ENCODE peak calls at places on chromosome 7, in seven cellular contexts. One of them, this sample, is unnamed.

GRCh38 chr7:28957822-28958234 is 302 bp downstream of the TRIL start:
- DNase-seq in endodermal cell: peak
- DNase-seq in colonic mucosa: peak
- DNase-seq in mesothelial cell of epicardium: no peak
- DNase-seq in endothelial cell: peak
- DNase-seq in A673: peak
- DNase-seq in IMR-90: no peak
- DNase-seq in this sample: no peak

GRCh38 chr7:697259-697615 is 29.3 kb upstream of the DNAAF5 start:
- DNase-seq in colonic mucosa: no peak
- DNase-seq in A673: no peak
- DNase-seq in mesothelial cell of epicardium: no peak
- DNase-seq in endothelial cell: no peak
- DNase-seq in IMR-90: no peak
- DNase-seq in endodermal cell: peak
- DNase-seq in this sample: no peak

GRCh38 chr7:117092801-117093200 is 139.5 kb downstream of the ST7 start:
- DNase-seq in A673: no peak
- DNase-seq in colonic mucosa: no peak
- DNase-seq in endothelial cell: no peak
- DNase-seq in IMR-90: peak
- DNase-seq in endodermal cell: no peak
- DNase-seq in mesothelial cell of epicardium: no peak
- DNase-seq in this sample: no peak

GRCh38 chr7:120052884-120053382 is 220.0 kb upstream of the KCND2 start:
- DNase-seq in A673: no peak
- DNase-seq in IMR-90: peak
- DNase-seq in endodermal cell: no peak
- DNase-seq in mesothelial cell of epicardium: no peak
- DNase-seq in colonic mucosa: no peak
- DNase-seq in endothelial cell: no peak
- DNase-seq in this sample: peak

GRCh38 chr7:73667344-73668102 is at the start of gene VPS37D:
- DNase-seq in mesothelial cell of epicardium: peak
- DNase-seq in A673: peak
- DNase-seq in colonic mucosa: peak
- DNase-seq in endodermal cell: peak
- DNase-seq in IMR-90: peak
- DNase-seq in endothelial cell: peak
- DNase-seq in this sample: peak

GRCh38 chr7:157278791-157279678 is 57.8 kb upstream of the DNAJB6 start:
- DNase-seq in A673: no peak
- DNase-seq in colonic mucosa: peak
- DNase-seq in endothelial cell: no peak
- DNase-seq in IMR-90: no peak
- DNase-seq in mesothelial cell of epicardium: no peak
- DNase-seq in endodermal cell: peak
- DNase-seq in this sample: no peak

GRCh38 chr7:41869596-41869995 is 166.7 kb upstream of the INHBA start:
- DNase-seq in endodermal cell: no peak
- DNase-seq in IMR-90: peak
- DNase-seq in colonic mucosa: no peak
- DNase-seq in mesothelial cell of epicardium: no peak
- DNase-seq in A673: no peak
- DNase-seq in endothelial cell: no peak
- DNase-seq in this sample: peak

GRCh38 chr7:129401968-129402860 is 32.0 kb upstream of the STRIP2 start:
- DNase-seq in endothelial cell: no peak
- DNase-seq in mesothelial cell of epicardium: no peak
- DNase-seq in colonic mucosa: no peak
- DNase-seq in IMR-90: no peak
- DNase-seq in A673: peak
- DNase-seq in endodermal cell: peak
- DNase-seq in this sample: peak

GRCh38 chr7:84108119-84108518 is 86.5 kb downstream of the SEMA3A start:
- DNase-seq in mesothelial cell of epicardium: no peak
- DNase-seq in colonic mucosa: no peak
- DNase-seq in endodermal cell: no peak
- DNase-seq in A673: no peak
- DNase-seq in endothelial cell: no peak
- DNase-seq in IMR-90: no peak
- DNase-seq in this sample: no peak

GRCh38 chr7:956031-956430 is 1.6 kb upstream of the ADAP1 start:
- DNase-seq in IMR-90: no peak
- DNase-seq in colonic mucosa: no peak
- DNase-seq in mesothelial cell of epicardium: no peak
- DNase-seq in A673: no peak
- DNase-seq in endothelial cell: no peak
- DNase-seq in endodermal cell: no peak
- DNase-seq in this sample: no peak

GRCh38 chr7:120794100-120794729 is 63.7 kb downstream of the TSPAN12 start:
- DNase-seq in endodermal cell: no peak
- DNase-seq in IMR-90: no peak
- DNase-seq in mesothelial cell of epicardium: no peak
- DNase-seq in colonic mucosa: no peak
- DNase-seq in endothelial cell: no peak
- DNase-seq in A673: no peak
- DNase-seq in this sample: peak

GRCh38 chr7:156437021-156437614 is 203.5 kb upstream of the RNF32 start:
- DNase-seq in endothelial cell: no peak
- DNase-seq in mesothelial cell of epicardium: no peak
- DNase-seq in endodermal cell: no peak
- DNase-seq in IMR-90: no peak
- DNase-seq in A673: no peak
- DNase-seq in colonic mucosa: no peak
- DNase-seq in this sample: no peak

GRCh38 chr7:151885202-151885580 is 8.3 kb upstream of the PRKAG2 start:
- DNase-seq in colonic mucosa: no peak
- DNase-seq in mesothelial cell of epicardium: no peak
- DNase-seq in A673: no peak
- DNase-seq in IMR-90: no peak
- DNase-seq in endothelial cell: no peak
- DNase-seq in endodermal cell: no peak
- DNase-seq in this sample: no peak

GRCh38 chr7:124106575-124106974 is 73.7 kb upstream of the TMEM229A start:
- DNase-seq in mesothelial cell of epicardium: no peak
- DNase-seq in colonic mucosa: no peak
- DNase-seq in endothelial cell: no peak
- DNase-seq in A673: no peak
- DNase-seq in endodermal cell: no peak
- DNase-seq in IMR-90: no peak
- DNase-seq in this sample: no peak

GRCh38 chr7:124100190-124100589 is 67.3 kb upstream of the TMEM229A start:
- DNase-seq in A673: no peak
- DNase-seq in endothelial cell: no peak
- DNase-seq in endodermal cell: no peak
- DNase-seq in colonic mucosa: no peak
- DNase-seq in IMR-90: no peak
- DNase-seq in mesothelial cell of epicardium: no peak
- DNase-seq in this sample: no peak

DNA sequence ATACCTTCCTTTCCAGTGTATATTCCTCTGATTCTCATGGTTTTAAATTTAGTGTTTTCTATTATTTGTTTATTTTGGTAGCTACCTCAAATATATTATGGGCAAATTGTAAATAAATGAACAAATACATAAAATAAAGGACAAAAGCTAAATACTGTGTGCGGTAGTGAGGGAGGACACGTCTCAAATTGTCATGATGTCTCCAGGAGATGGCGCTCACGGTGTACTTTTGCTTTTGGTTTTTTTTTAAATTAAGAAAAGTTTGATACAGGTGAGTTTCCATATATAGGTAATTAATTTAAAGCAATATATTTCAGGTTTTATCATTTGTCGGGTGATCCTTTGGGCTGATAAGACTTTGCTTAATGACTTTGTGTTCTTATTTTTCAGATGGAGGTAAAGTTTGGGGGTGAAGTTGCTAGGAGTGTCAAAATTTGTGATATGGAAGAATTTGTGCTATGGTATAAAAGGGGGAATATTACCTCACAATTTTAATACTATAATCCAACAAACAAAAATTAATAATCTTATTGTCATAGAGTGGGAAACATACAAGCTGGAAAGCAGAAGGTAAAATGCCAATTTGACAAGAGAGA is 68.4 kb upstream of the TMEM229A start:
- DNase-seq in endodermal cell: peak
- DNase-seq in endothelial cell: peak
- DNase-seq in IMR-90: peak
- DNase-seq in mesothelial cell of epicardium: no peak
- DNase-seq in A673: no peak
- DNase-seq in colonic mucosa: peak
- DNase-seq in this sample: peak
- TF ChIP-seq CTCF in endodermal cell: peak
- TF ChIP-seq CTCF in endothelial cell: peak
- TF ChIP-seq CTCF in IMR-90: peak
- TF ChIP-seq CTCF in mesothelial cell of epicardium: peak
- TF ChIP-seq CTCF in A673: peak
- TF ChIP-seq CTCF in colonic mucosa: peak
- TF ChIP-seq CTCF in this sample: peak

DNA sequence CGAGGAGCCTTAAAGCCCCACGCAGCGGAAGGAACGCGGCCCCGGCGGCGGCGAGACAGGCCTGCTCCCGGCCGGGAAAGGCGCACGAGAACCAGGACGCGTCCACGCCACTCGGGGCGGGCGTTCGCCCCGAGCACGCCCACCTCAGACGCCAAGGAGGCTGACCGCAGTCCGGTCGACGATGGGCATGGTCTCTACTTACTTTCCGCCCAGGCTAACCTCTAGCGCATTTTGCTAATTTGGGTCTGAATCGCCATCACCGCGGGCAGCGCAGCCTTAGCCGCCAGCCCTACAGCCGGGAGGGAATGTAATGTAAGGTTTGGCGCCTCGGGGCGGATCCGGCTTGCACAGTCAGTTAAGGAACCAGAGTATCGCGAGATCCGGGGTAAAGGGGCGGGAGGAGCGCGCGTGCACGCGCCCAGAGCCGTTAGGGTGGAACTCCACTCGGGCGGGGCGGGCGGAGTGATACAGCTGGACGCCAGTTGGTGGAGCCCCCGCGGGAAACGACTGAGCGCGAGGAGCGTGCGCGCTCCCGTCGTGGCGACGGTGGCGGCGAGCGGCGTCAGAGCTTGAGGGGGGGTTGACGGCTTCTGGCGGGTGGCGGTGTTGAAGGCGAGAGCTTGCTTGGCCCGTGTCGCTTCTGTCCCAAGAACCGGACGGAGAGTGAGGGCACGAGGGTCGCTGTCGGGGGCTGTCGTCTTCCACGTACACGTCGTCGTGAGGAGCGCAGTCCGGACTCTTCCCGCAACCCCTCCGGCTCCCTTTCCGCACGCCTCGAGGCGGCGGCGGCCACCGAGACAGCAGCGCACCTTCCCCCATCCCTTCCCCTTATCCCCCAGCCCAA is at the start of gene LUC7L2:
- DNase-seq in IMR-90: peak
- DNase-seq in A673: peak
- DNase-seq in mesothelial cell of epicardium: peak
- DNase-seq in endothelial cell: peak
- DNase-seq in colonic mucosa: peak
- DNase-seq in endodermal cell: peak
- DNase-seq in this sample: peak
- TF ChIP-seq CTCF in IMR-90: peak
- TF ChIP-seq CTCF in A673: no peak
- TF ChIP-seq CTCF in mesothelial cell of epicardium: no peak
- TF ChIP-seq CTCF in endothelial cell: no peak
- TF ChIP-seq CTCF in colonic mucosa: no peak
- TF ChIP-seq CTCF in endodermal cell: no peak
- TF ChIP-seq CTCF in this sample: no peak

GRCh38 chr7:112646787-112647186 is 143.4 kb downstream of the TMEM168 start:
- DNase-seq in IMR-90: no peak
- DNase-seq in A673: no peak
- DNase-seq in endothelial cell: no peak
- DNase-seq in mesothelial cell of epicardium: no peak
- DNase-seq in colonic mucosa: no peak
- DNase-seq in endodermal cell: peak
- DNase-seq in this sample: no peak
- TF ChIP-seq CTCF in IMR-90: no peak
- TF ChIP-seq CTCF in A673: no peak
- TF ChIP-seq CTCF in endothelial cell: no peak
- TF ChIP-seq CTCF in mesothelial cell of epicardium: no peak
- TF ChIP-seq CTCF in colonic mucosa: no peak
- TF ChIP-seq CTCF in endodermal cell: peak
- TF ChIP-seq CTCF in this sample: no peak

GRCh38 chr7:36279251-36279925 is 110.3 kb upstream of the ANLN start:
- DNase-seq in A673: no peak
- DNase-seq in endothelial cell: no peak
- DNase-seq in IMR-90: peak
- DNase-seq in colonic mucosa: no peak
- DNase-seq in endodermal cell: no peak
- DNase-seq in mesothelial cell of epicardium: no peak
- DNase-seq in this sample: no peak

GRCh38 chr7:36279926-36280315 is 109.7 kb upstream of the ANLN start:
- DNase-seq in A673: no peak
- DNase-seq in colonic mucosa: no peak
- DNase-seq in endothelial cell: no peak
- DNase-seq in IMR-90: no peak
- DNase-seq in endodermal cell: no peak
- DNase-seq in mesothelial cell of epicardium: no peak
- DNase-seq in this sample: no peak

GRCh38 chr7:36281945-36282727 is 107.5 kb upstream of the ANLN start:
- DNase-seq in A673: no peak
- DNase-seq in IMR-90: peak
- DNase-seq in endothelial cell: no peak
- DNase-seq in endodermal cell: peak
- DNase-seq in colonic mucosa: no peak
- DNase-seq in mesothelial cell of epicardium: no peak
- DNase-seq in this sample: no peak

GRCh38 chr7:36283171-36283570 is 106.5 kb upstream of the ANLN start:
- DNase-seq in A673: no peak
- DNase-seq in IMR-90: no peak
- DNase-seq in mesothelial cell of epicardium: no peak
- DNase-seq in endothelial cell: no peak
- DNase-seq in endodermal cell: peak
- DNase-seq in colonic mucosa: no peak
- DNase-seq in this sample: no peak

DNA sequence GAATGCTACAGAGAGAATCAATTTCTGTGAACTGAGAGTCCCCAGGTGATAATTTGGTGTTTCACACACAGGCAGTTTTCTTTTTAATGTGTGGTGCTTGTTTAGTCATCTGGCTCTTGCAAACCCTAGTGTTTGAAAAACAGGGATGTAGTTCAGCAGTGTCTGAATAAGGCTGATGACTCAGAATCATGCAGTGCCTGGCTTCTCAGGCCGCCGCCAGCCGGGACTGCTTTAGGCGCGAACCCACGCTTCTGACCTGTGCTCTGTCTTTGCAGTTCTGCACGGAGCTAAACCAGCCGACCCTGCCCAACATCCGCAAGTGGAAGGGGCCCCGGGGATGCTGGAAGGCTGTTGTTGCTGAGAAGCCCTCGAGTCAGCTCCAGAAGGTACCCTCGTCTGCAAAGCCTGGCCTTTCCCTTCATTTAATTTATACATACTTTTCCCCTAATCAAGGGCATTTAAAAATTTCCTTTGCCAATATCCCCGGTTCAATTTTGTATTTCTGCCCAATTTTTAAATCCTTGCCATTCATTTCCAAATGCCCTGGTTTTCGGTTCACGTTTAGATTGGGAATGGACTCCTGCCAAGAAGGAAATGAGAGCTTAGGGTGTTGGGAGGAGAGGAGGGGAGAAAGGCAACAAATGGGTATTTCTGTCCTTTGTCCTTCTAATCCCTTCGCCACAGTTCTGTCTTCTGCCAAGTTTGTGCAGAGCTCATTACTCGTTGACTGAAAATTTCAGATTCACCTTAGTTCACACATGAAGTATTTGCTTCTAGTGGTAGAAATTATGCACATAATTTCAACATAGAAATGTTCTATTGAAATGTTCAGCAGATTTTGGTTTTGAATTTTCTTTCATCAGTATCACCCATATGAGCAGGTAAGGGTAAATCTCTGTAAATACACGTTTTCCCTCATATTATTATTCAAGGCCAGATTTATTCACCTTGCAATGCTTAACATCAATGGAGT is 108.5 kb upstream of the ANLN start:
- DNase-seq in colonic mucosa: peak
- DNase-seq in endodermal cell: peak
- DNase-seq in A673: peak
- DNase-seq in mesothelial cell of epicardium: no peak
- DNase-seq in endothelial cell: no peak
- DNase-seq in IMR-90: peak
- DNase-seq in this sample: peak
- TF ChIP-seq CTCF in colonic mucosa: no peak
- TF ChIP-seq CTCF in endodermal cell: no peak
- TF ChIP-seq CTCF in A673: no peak
- TF ChIP-seq CTCF in mesothelial cell of epicardium: no peak
- TF ChIP-seq CTCF in endothelial cell: no peak
- TF ChIP-seq CTCF in IMR-90: no peak
- TF ChIP-seq CTCF in this sample: no peak